ENCODE peak calls at places on chromosomes 2 and 18, in four cellular contexts. Y is NCI-H748 treated with DMSO at 0.1 percent for 48 hours; N is stimulated activated CD4-positive, alpha-beta T cell treated with anti-CD3 and anti-CD28 coated beads, Interleukin-12 subunit alpha, Interleukin-12 subunit beta, amount 100 ng/mL, for 48 hours; H is tibial artery. I is an unnamed sample.

GRCh38 chr2:96503637-96504243 is 1.4 kb downstream of the NEURL3 start:
- DNase-seq in Y (no peak), N (no peak), H (no peak), I (no peak)

GRCh38 chr18:48713302-48713701 is 174.5 kb downstream of the CTIF start:
- DNase-seq in Y (no peak), N (no peak), H (peak; percentile 52), I (no peak)

GRCh38 chr2:14628906-14629305 is 3.6 kb upstream of the LRATD1 start:
- DNase-seq in Y (no peak), N (no peak), H (no peak), I (peak; percentile 88)

GRCh38 chr2:121898483-121898882 is 143.0 kb downstream of the TSN start:
- DNase-seq in Y (no peak), N (no peak), H (no peak), I (peak; percentile 45)

GRCh38 chr2:199810422-199811250 is 40.4 kb downstream of the FTCDNL1 start:
- DNase-seq in Y (no peak), N (no peak), H (no peak), I (no peak)

GRCh38 chr2:143717532-143718168 is 588.4 kb downstream of the ARHGAP15 start:
- DNase-seq in Y (no peak), N (no peak), H (no peak), I (no peak)

GRCh38 chr2:69703189-69703588 is 38.7 kb upstream of the ANXA4 start:
- DNase-seq in Y (no peak), N (no peak), H (no peak), I (no peak)

GRCh38 chr2:54708584-54709340 is 14.7 kb upstream of the EML6 start:
- DNase-seq in Y (no peak), N (no peak), H (peak; percentile 51), I (no peak)

GRCh38 chr2:121489284-121489683 is 41.4 kb upstream of the RNU4ATAC start:
- DNase-seq in Y (peak; percentile 67), N (no peak), H (no peak), I (peak; percentile 72)

GRCh38 chr2:42286268-42286946 is 74.6 kb downstream of the COX7A2L start:
- DNase-seq in Y (no peak), N (no peak), H (no peak), I (peak; percentile 18)

GRCh38 chr2:20619624-20620024 is 31.3 kb downstream of the HS1BP3 start:
- DNase-seq in Y (no peak), N (no peak), H (peak; percentile 31), I (no peak)

GRCh38 chr2:218129756-218130155 is 3.9 kb downstream of the CXCR2 start:
- DNase-seq in Y (no peak), N (no peak), H (no peak), I (peak; percentile 22)

GRCh38 chr2:181235683-181236459 is 221.3 kb upstream of the ITGA4 start:
- DNase-seq in Y (no peak), N (no peak), H (no peak), I (no peak)

GRCh38 chr18:68623342-68623741 is 91.6 kb downstream of the TMX3 start:
- DNase-seq in Y (peak; percentile 64), N (peak; percentile 8), H (peak; percentile 22), I (peak; percentile 45)

GRCh38 chr2:66082576-66082975 is 352.3 kb upstream of the MEIS1 start:
- DNase-seq in Y (no peak), N (no peak), H (no peak), I (no peak)

GRCh38 chr2:222655748-222656543 is at the start of gene FARSB:
- DNase-seq in Y (peak; percentile 96), N (peak; percentile 84), H (peak; percentile 94), I (peak; percentile 92)

GRCh38 chr18:7940379-7940778 is 373.3 kb downstream of the PTPRM start:
- DNase-seq in Y (no peak), N (no peak), H (no peak), I (no peak)

GRCh38 chr18:45802814-45803492 is 22.5 kb upstream of the SIGLEC15 start:
- DNase-seq in Y (no peak), N (no peak), H (no peak), I (peak; percentile 96)

GRCh38 chr2:238947920-238948710 is 100.2 kb downstream of the TWIST2 start:
- DNase-seq in Y (no peak), N (no peak), H (peak; percentile 58), I (peak; percentile 98)

GRCh38 chr18:49630246-49630699 is 68.4 kb downstream of the LIPG start:
- DNase-seq in Y (no peak), N (no peak), H (no peak), I (peak; percentile 57)

I was measured in mammary epithelial cell.